ENCODE peak calls at places on chromosomes 4 and X, in eight cellular contexts. B, N, P, X, Q, A, M and O are unnamed samples.

GRCh38 chrX:24859211-24859841 is 156.4 kb downstream of the ARX start:
- DNase-seq in B (no peak), N (no peak), P (no peak), X (no peak), Q (no peak), A (no peak), M (no peak), O (no peak)

GRCh38 chr4:172547724-172548123 is 620.9 kb upstream of the GALNT7 start:
- DNase-seq in B (no peak), N (no peak), P (no peak), X (no peak), Q (no peak), A (no peak), M (no peak), O (no peak)

GRCh38 chr4:55215087-55215486 is 89.7 kb upstream of the KDR start:
- DNase-seq in B (no peak), N (no peak), P (no peak), X (no peak), Q (no peak), A (no peak), M (no peak), O (no peak)

GRCh38 chr4:147927377-147928137 is 195.7 kb downstream of the ARHGAP10 start:
- DNase-seq in B (no peak), N (no peak), P (no peak), X (peak; percentile 77), Q (no peak), A (no peak), M (no peak), O (no peak)

GRCh38 chrX:136387951-136388502 is 87.3 kb downstream of the ADGRG4 start:
- DNase-seq in B (no peak), N (no peak), P (no peak), X (no peak), Q (no peak), A (no peak), M (peak; percentile 24), O (no peak)

GRCh38 chr4:169121920-169122319 is 111.9 kb upstream of the CBR4 start:
- DNase-seq in B (no peak), N (no peak), P (no peak), X (no peak), Q (no peak), A (no peak), M (no peak), O (no peak)

GRCh38 chr4:185741795-185742194 is 70.2 kb downstream of the SORBS2 start:
- DNase-seq in B (no peak), N (no peak), P (no peak), X (no peak), Q (no peak), A (no peak), M (no peak), O (no peak)

GRCh38 chrX:13966071-13966850 is 63.4 kb downstream of the GEMIN8 start:
- DNase-seq in B (no peak), N (no peak), P (no peak), X (no peak), Q (no peak), A (no peak), M (no peak), O (no peak)

GRCh38 chr4:91935217-91935616 is 368.5 kb upstream of the GRID2 start:
- DNase-seq in B (no peak), N (no peak), P (no peak), X (no peak), Q (no peak), A (no peak), M (no peak), O (no peak)

GRCh38 chr4:3714642-3715001 is 51.6 kb upstream of the ADRA2C start:
- DNase-seq in B (no peak), N (no peak), P (no peak), X (no peak), Q (no peak), A (no peak), M (no peak), O (no peak)

GRCh38 chr4:107897823-107898222 is 33.5 kb upstream of the CYP2U1 start:
- DNase-seq in B (no peak), N (no peak), P (no peak), X (no peak), Q (no peak), A (no peak), M (no peak), O (no peak)

GRCh38 chr4:58163172-58163571 is 1053.0 kb upstream of the IGFBP7 start:
- DNase-seq in B (no peak), N (no peak), P (no peak), X (no peak), Q (no peak), A (no peak), M (no peak), O (no peak)

GRCh38 chr4:20428410-20429160 is 176.9 kb downstream of the SLIT2 start:
- DNase-seq in B (no peak), N (no peak), P (no peak), X (peak; percentile 61), Q (no peak), A (no peak), M (no peak), O (no peak)

GRCh38 chr4:1403177-1403583 is 3.1 kb downstream of the NKX1-1 start:
- DNase-seq in B (no peak), N (no peak), P (no peak), X (no peak), Q (no peak), A (no peak), M (no peak), O (no peak)

GRCh38 chr4:1402516-1403101 is 3.6 kb downstream of the NKX1-1 start:
- DNase-seq in B (no peak), N (no peak), P (no peak), X (no peak), Q (no peak), A (no peak), M (no peak), O (no peak)

GRCh38 chr4:1401409-1402020 is 4.7 kb downstream of the NKX1-1 start:
- DNase-seq in B (no peak), N (no peak), P (no peak), X (no peak), Q (no peak), A (no peak), M (no peak), O (no peak)

GRCh38 chr4:1400861-1401408 is 5.3 kb downstream of the NKX1-1 start:
- DNase-seq in B (no peak), N (no peak), P (no peak), X (no peak), Q (no peak), A (no peak), M (no peak), O (no peak)

GRCh38 chr4:1402021-1402515 is 4.2 kb downstream of the NKX1-1 start:
- DNase-seq in B (no peak), N (no peak), P (no peak), X (no peak), Q (no peak), A (no peak), M (no peak), O (no peak)
- H3K4me3 ChIP-seq in B (no peak overlapping the region), N (no peak overlapping the region), P (no peak overlapping the region), X (no peak overlapping the region), Q (no peak overlapping the region), A (no peak overlapping the region), M (no peak overlapping the region), O (no peak overlapping the region)

GRCh38 chr4:81260443-81261102 is 45.6 kb upstream of the PRKG2 start:
- DNase-seq in B (no peak), N (no peak), P (no peak), X (peak; percentile 38), Q (no peak), A (no peak), M (no peak), O (no peak)

GRCh38 chr4:81257021-81257420 is 42.0 kb upstream of the PRKG2 start:
- DNase-seq in B (no peak), N (no peak), P (no peak), X (peak; percentile 81), Q (no peak), A (peak; percentile 54), M (no peak), O (no peak)

GRCh38 chr4:81257841-81258240 is 42.8 kb upstream of the PRKG2 start:
- DNase-seq in B (no peak), N (no peak), P (no peak), X (no peak), Q (no peak), A (no peak), M (no peak), O (no peak)

GRCh38 chr4:81256059-81256635 is 41.1 kb upstream of the PRKG2 start:
- DNase-seq in B (no peak), N (no peak), P (no peak), X (no peak), Q (no peak), A (no peak), M (no peak), O (no peak)

GRCh38 chr4:81259151-81259550 is 44.1 kb upstream of the PRKG2 start:
- DNase-seq in B (no peak), N (no peak), P (no peak), X (no peak), Q (no peak), A (no peak), M (no peak), O (no peak)
- TF ChIP-seq CTCF in B (no peak), N (no peak), P (no peak), X (no peak), Q (no peak), A (no peak), M (no peak), O (no peak)

GRCh38 chr4:105594094-105595010 is 41.9 kb downstream of the ARHGEF38 start:
- DNase-seq in B (no peak), N (no peak), P (no peak), X (no peak), Q (no peak), A (no peak), M (no peak), O (peak; percentile 68)
- H3K4me3 ChIP-seq in B (no peak overlapping the region), N (no peak overlapping the region), P (no peak overlapping the region), X (no peak overlapping the region), Q (no peak overlapping the region), A (no peak overlapping the region), M (no peak overlapping the region), O (no peak overlapping the region)

GRCh38 chr4:26871611-26872010 is 11.0 kb downstream of the STIM2 start:
- DNase-seq in B (no peak), N (no peak), P (no peak), X (peak; percentile 30), Q (no peak), A (peak; percentile 65), M (no peak), O (no peak)

GRCh38 chr4:26870576-26871260 is 10.1 kb downstream of the STIM2 start:
- DNase-seq in B (no peak), N (no peak), P (no peak), X (no peak), Q (no peak), A (no peak), M (no peak), O (no peak)

GRCh38 chr4:26877417-26877816 is 16.8 kb downstream of the STIM2 start:
- DNase-seq in B (no peak), N (no peak), P (no peak), X (no peak), Q (no peak), A (no peak), M (no peak), O (no peak)

GRCh38 chr4:26873391-26874026 is 12.9 kb downstream of the STIM2 start:
- DNase-seq in B (no peak), N (no peak), P (peak; percentile 14), X (no peak), Q (no peak), A (no peak), M (no peak), O (no peak)

DNA sequence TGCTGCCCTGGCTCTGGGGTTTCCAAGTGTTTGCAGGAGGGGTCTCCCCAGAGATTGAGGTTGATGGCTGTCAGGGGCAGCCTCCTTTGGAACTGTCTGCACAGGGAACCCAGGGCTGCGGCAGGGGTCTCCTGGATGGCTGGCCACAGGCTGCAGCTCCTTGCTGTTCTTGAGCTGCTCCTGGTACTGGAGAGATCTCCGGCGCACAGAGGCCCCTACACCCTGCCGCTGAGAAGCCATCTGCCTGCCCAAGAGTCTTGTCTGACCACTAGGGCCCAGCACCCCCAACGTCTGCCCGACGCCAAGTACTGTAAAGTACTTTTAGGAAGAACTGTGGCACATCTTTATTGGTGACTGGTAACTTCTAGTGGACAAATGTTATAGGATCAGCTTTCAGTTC is 13.5 kb downstream of the STIM2 start:
- DNase-seq in B (no peak), N (no peak), P (no peak), X (no peak), Q (no peak), A (no peak), M (no peak), O (no peak)
- TF ChIP-seq CTCF in B (no peak), N (no peak), P (no peak), X (no peak), Q (no peak), A (no peak), M (no peak), O (no peak)